ENCODE peak calls at places on chromosomes 5 and 9, in ten cellular contexts. Z is stimulated activated CD8-positive, alpha-beta memory T cell treated with anti-CD3 and anti-CD28 coated beads, Interleukin-15, amount 100 ng/mL, for 48 hours; G is putamen; J is NT2/D1; M is frontal cortex; Q is midbrain; N is astrocyte of the spinal cord; A is globus pallidus; Y is EH; S is GM20000. V is an unnamed sample.

GRCh38 chr9:15304620-15305019 is 2.4 kb downstream of the TTC39B start:
- DNase-seq in J (no peak), M (no peak), A (no peak), Z (no peak), S (no peak), Y (no peak), Q (no peak), N (no peak), G (no peak), V (no peak)

GRCh38 chr9:17280350-17281012 is 145.6 kb downstream of the CNTLN start:
- DNase-seq in J (no peak), N (peak; percentile 37), A (no peak), Y (peak; percentile 26), S (no peak), G (no peak), M (no peak), Z (no peak), Q (no peak), V (no peak)

GRCh38 chr5:73215525-73215890 is 42.5 kb downstream of the TMEM174 start:
- DNase-seq in A (no peak), Z (no peak), J (no peak), M (no peak), Y (no peak), N (no peak), G (no peak), S (no peak), Q (no peak), V (no peak)

GRCh38 chr5:83844320-83845068 is 123.8 kb upstream of the HAPLN1 start:
- DNase-seq in Z (peak; percentile 0), Q (no peak), A (no peak), M (no peak), Y (peak; percentile 70), G (no peak), N (peak; percentile 95), S (peak; percentile 67), J (no peak), V (peak; percentile 72)

GRCh38 chr9:77647659-77648457 is at the start of gene GNA14:
- DNase-seq in Q (peak; percentile 3), J (no peak), G (no peak), Z (no peak), S (no peak), M (no peak), N (peak; percentile 27), Y (no peak), A (no peak), V (no peak)

GRCh38 chr5:174751154-174751990 is 27.0 kb downstream of the MSX2 start:
- DNase-seq in S (no peak), J (no peak), N (no peak), Q (no peak), M (no peak), Z (no peak), A (peak; percentile 10), G (peak; percentile 21), Y (peak; percentile 20), V (no peak)

GRCh38 chr5:133839090-133839489 is 129.3 kb downstream of the C5orf15 start:
- DNase-seq in J (no peak), Q (no peak), S (no peak), A (no peak), N (no peak), Z (no peak), M (no peak), Y (no peak), G (no peak), V (no peak)

GRCh38 chr9:133526721-133527321 is 2.1 kb upstream of the MYMK start:
- DNase-seq in N (no peak), M (peak; percentile 56), Z (no peak), J (peak; percentile 59), G (peak; percentile 84), S (no peak), Y (no peak), A (peak; percentile 93), Q (peak; percentile 85), V (no peak)

GRCh38 chr9:83935276-83935890 is 14.2 kb upstream of the KIF27 start:
- DNase-seq in J (no peak), M (no peak), A (no peak), S (no peak), N (peak; percentile 85), Y (peak; percentile 83), Q (no peak), G (no peak), Z (no peak), V (no peak)